ENCODE peak calls at places on chromosomes 13 and 19, in seven cellular contexts. E, L, J, U, H, W and P are unnamed samples.

GRCh38 chr13:31725841-31726240 is 13.5 kb upstream of the RXFP2 start:
- DNase-seq in E (no peak), L (no peak), J (no peak), U (no peak), H (no peak), W (no peak), P (no peak)

GRCh38 chr13:21638319-21639282 is 32.3 kb upstream of the FGF9 start:
- DNase-seq in E (no peak), L (peak), J (no peak), U (no peak), H (peak), W (peak), P (no peak)

GRCh38 chr13:104140557-104140956 is 1074.3 kb upstream of the SLC10A2 start:
- DNase-seq in E (no peak), L (no peak), J (no peak), U (no peak), H (no peak), W (no peak), P (no peak)

GRCh38 chr19:23470873-23471555 is 75.7 kb upstream of the ZNF91 start:
- DNase-seq in E (no peak), L (no peak), J (no peak), U (no peak), H (no peak), W (no peak), P (no peak)

GRCh38 chr13:32428581-32429072 is 697 bp upstream of the N4BP2L1 start:
- DNase-seq in E (peak), L (no peak), J (no peak), U (no peak), H (no peak), W (no peak), P (no peak)

GRCh38 chr13:52652170-52652979 is at the start of gene SUGT1:
- DNase-seq in E (peak), L (peak), J (peak), U (peak), H (peak), W (peak), P (peak)

GRCh38 chr19:17682273-17682672 is 5.9 kb downstream of the UNC13A start:
- DNase-seq in E (no peak), L (no peak), J (no peak), U (no peak), H (no peak), W (no peak), P (no peak)

GRCh38 chr19:12485571-12485970 is 955 bp upstream of the ZNF709 start:
- DNase-seq in E (no peak), L (no peak), J (no peak), U (no peak), H (no peak), W (no peak), P (no peak)

GRCh38 chr13:43936630-43937029 is 56.9 kb downstream of the LACC1 start:
- DNase-seq in E (no peak), L (no peak), J (no peak), U (no peak), H (no peak), W (no peak), P (no peak)

GRCh38 chr19:46823049-46823448 is 27.6 kb downstream of the AP2S1 start:
- DNase-seq in E (no peak), L (no peak), J (no peak), U (no peak), H (no peak), W (no peak), P (peak)

GRCh38 chr13:98203641-98204326 is 26.7 kb upstream of the RNF113B start:
- DNase-seq in E (no peak), L (no peak), J (no peak), U (no peak), H (no peak), W (no peak), P (peak)

GRCh38 chr19:18122860-18123795 is 25.6 kb downstream of the MAST3 start:
- DNase-seq in E (no peak), L (no peak), J (no peak), U (no peak), H (no peak), W (no peak), P (no peak)

GRCh38 chr19:54180691-54181091 is 7.7 kb upstream of the TMC4 start:
- DNase-seq in E (no peak), L (no peak), J (no peak), U (no peak), H (no peak), W (no peak), P (no peak)

GRCh38 chr13:101919541-101920306 is 467.2 kb downstream of the ITGBL1 start:
- DNase-seq in E (no peak), L (no peak), J (no peak), U (no peak), H (no peak), W (no peak), P (no peak)